ENCODE peak calls at places on chromosomes 3 and 15, in five cellular contexts. One of them, this sample, is unnamed.

GRCh38 chr3:189710620-189711388 is 79.6 kb downstream of the TP63 start:
- DNase-seq in IMR-90: peak; percentile 99
- DNase-seq in GM12865: peak; percentile 82
- DNase-seq in AG09309: peak; percentile 96
- DNase-seq in mammary epithelial cell: peak; percentile 96
- DNase-seq in this sample: no peak

GRCh38 chr3:46412786-46413298 is 5.8 kb downstream of the CCRL2 start:
- DNase-seq in IMR-90: peak; percentile 16
- DNase-seq in GM12865: no peak
- DNase-seq in mammary epithelial cell: no peak
- DNase-seq in AG09309: no peak
- DNase-seq in this sample: no peak

GRCh38 chr15:91407237-91407889 is 307.3 kb downstream of the SV2B start:
- DNase-seq in IMR-90: peak; percentile 46
- DNase-seq in mammary epithelial cell: peak; percentile 79
- DNase-seq in AG09309: no peak
- DNase-seq in GM12865: no peak
- DNase-seq in this sample: no peak

GRCh38 chr3:47482411-47482810 is 6.7 kb upstream of the SCAP start:
- DNase-seq in mammary epithelial cell: no peak
- DNase-seq in AG09309: no peak
- DNase-seq in IMR-90: no peak
- DNase-seq in GM12865: no peak
- DNase-seq in this sample: no peak

GRCh38 chr15:31080618-31081017 is 20.9 kb downstream of the TRPM1 start:
- DNase-seq in mammary epithelial cell: no peak
- DNase-seq in GM12865: no peak
- DNase-seq in IMR-90: no peak
- DNase-seq in AG09309: no peak
- DNase-seq in this sample: no peak

GRCh38 chr15:55630921-55631320 is 42.8 kb upstream of the PYGO1 start:
- DNase-seq in AG09309: no peak
- DNase-seq in GM12865: no peak
- DNase-seq in IMR-90: no peak
- DNase-seq in mammary epithelial cell: no peak
- DNase-seq in this sample: no peak

GRCh38 chr3:87307805-87308204 is 31.4 kb upstream of the POU1F1 start:
- DNase-seq in mammary epithelial cell: peak; percentile 22
- DNase-seq in AG09309: no peak
- DNase-seq in IMR-90: no peak
- DNase-seq in GM12865: no peak
- DNase-seq in this sample: no peak

GRCh38 chr15:65856821-65857455 is 12.4 kb upstream of the RAB11A start:
- DNase-seq in GM12865: peak; percentile 80
- DNase-seq in IMR-90: peak; percentile 53
- DNase-seq in mammary epithelial cell: peak; percentile 37
- DNase-seq in AG09309: no peak
- DNase-seq in this sample: peak; percentile 65

GRCh38 chr3:193345431-193345830 is 33.1 kb downstream of the ATP13A5 start:
- DNase-seq in GM12865: no peak
- DNase-seq in AG09309: no peak
- DNase-seq in mammary epithelial cell: no peak
- DNase-seq in IMR-90: no peak
- DNase-seq in this sample: no peak

GRCh38 chr15:52540374-52541012 is 11.8 kb upstream of the MYO5A start:
- DNase-seq in mammary epithelial cell: no peak
- DNase-seq in AG09309: no peak
- DNase-seq in IMR-90: no peak
- DNase-seq in GM12865: no peak
- DNase-seq in this sample: no peak

GRCh38 chr3:153066983-153067382 is 95.0 kb upstream of the RAP2B start:
- DNase-seq in GM12865: no peak
- DNase-seq in IMR-90: no peak
- DNase-seq in mammary epithelial cell: no peak
- DNase-seq in AG09309: no peak
- DNase-seq in this sample: no peak

GRCh38 chr3:104878395-104878794 is 488.3 kb upstream of the ALCAM start:
- DNase-seq in AG09309: no peak
- DNase-seq in IMR-90: peak; percentile 76
- DNase-seq in GM12865: no peak
- DNase-seq in mammary epithelial cell: no peak
- DNase-seq in this sample: no peak

GRCh38 chr3:54510506-54510905 is 388.2 kb downstream of the CACNA2D3 start:
- DNase-seq in mammary epithelial cell: no peak
- DNase-seq in IMR-90: no peak
- DNase-seq in GM12865: no peak
- DNase-seq in AG09309: no peak
- DNase-seq in this sample: no peak

GRCh38 chr3:122392868-122393844 is 9.2 kb downstream of the FAM162A start:
- DNase-seq in GM12865: peak; percentile 65
- DNase-seq in AG09309: no peak
- DNase-seq in mammary epithelial cell: peak; percentile 32
- DNase-seq in IMR-90: peak; percentile 66
- DNase-seq in this sample: no peak

GRCh38 chr3:142168514-142168913 is 19.2 kb upstream of the TFDP2 start:
- DNase-seq in IMR-90: no peak
- DNase-seq in GM12865: no peak
- DNase-seq in AG09309: no peak
- DNase-seq in mammary epithelial cell: no peak
- DNase-seq in this sample: no peak

GRCh38 chr3:105199217-105199616 is 167.5 kb upstream of the ALCAM start:
- DNase-seq in mammary epithelial cell: no peak
- DNase-seq in AG09309: no peak
- DNase-seq in GM12865: no peak
- DNase-seq in IMR-90: no peak
- DNase-seq in this sample: no peak

GRCh38 chr15:28975766-28976179 is 90.0 kb downstream of the APBA2 start:
- DNase-seq in mammary epithelial cell: peak; percentile 48
- DNase-seq in IMR-90: peak; percentile 55
- DNase-seq in AG09309: peak; percentile 5
- DNase-seq in GM12865: peak; percentile 56
- DNase-seq in this sample: no peak

DNA sequence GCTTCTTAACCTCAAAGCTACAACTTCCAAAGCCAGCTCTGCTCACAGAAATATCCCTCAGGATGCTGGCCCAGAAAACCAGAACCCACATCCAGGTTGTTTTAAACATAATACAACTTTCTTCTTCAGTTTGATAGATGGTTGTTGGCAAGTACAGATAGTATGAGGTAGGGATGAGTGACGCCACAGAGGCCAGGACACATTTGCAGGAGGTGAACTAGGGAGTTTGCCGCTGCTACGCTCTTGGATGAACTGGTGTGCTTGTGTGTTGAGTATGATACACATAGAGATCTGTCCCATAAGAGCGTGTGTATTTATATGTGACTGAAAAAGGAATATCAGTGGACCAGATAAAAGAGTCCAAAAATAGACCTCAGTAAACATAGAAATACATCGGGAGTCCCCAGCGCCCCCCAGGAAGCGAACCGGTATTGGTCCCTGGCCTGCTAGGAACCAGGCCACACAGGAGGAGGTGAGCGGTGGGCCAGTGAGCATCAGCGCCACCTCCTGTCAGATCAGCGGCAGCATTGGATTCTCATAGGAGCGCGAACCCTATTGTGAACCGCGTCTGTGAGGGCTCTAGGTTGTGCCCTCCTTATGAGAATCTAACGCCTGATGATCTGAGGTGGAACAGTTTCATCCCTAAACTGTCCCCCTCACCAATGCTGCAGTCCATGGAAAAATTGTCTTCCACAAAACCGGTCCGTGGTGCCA is 98.0 kb downstream of the LRRK1 start:
- DNase-seq in mammary epithelial cell: no peak
- DNase-seq in AG09309: no peak
- DNase-seq in GM12865: no peak
- DNase-seq in IMR-90: peak; percentile 6
- DNase-seq in this sample: peak; percentile 28
- TF ChIP-seq CTCF in mammary epithelial cell: no peak
- TF ChIP-seq CTCF in AG09309: peak; percentile 19
- TF ChIP-seq CTCF in GM12865: no peak
- TF ChIP-seq CTCF in IMR-90: peak; percentile 25
- TF ChIP-seq CTCF in this sample: peak; percentile 20

DNA sequence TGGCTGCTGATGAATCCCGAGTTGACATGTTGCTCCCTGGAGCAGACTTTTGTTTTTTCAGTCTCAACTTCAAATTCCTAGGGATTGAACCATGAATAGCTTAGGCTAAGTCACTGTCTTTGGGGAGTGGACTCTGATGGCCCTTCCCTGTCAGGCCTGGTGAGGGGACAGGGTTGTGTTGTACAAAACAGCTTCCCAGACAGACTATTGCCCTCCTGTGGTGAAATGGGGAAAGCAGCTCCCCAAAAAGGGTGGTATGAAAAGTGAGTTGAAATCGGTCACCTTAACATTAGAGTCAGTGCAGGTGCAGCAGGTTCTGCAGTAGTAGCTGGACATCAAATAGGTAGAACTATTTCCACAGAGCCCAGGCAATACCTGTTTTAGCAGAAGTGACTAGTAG is 775.6 kb downstream of the ROBO2 start:
- DNase-seq in IMR-90: no peak
- DNase-seq in GM12865: no peak
- DNase-seq in AG09309: no peak
- DNase-seq in mammary epithelial cell: no peak
- DNase-seq in this sample: no peak
- TF ChIP-seq CTCF in IMR-90: peak; percentile 4
- TF ChIP-seq CTCF in GM12865: no peak
- TF ChIP-seq CTCF in AG09309: peak; percentile 44
- TF ChIP-seq CTCF in mammary epithelial cell: peak; percentile 51
- TF ChIP-seq CTCF in this sample: no peak

GRCh38 chr15:42723068-42723467 is 13.9 kb downstream of the CDAN1 start:
- DNase-seq in AG09309: no peak
- DNase-seq in GM12865: no peak
- DNase-seq in mammary epithelial cell: no peak
- DNase-seq in IMR-90: no peak
- DNase-seq in this sample: no peak
- TF ChIP-seq CTCF in AG09309: peak; percentile 7
- TF ChIP-seq CTCF in GM12865: no peak
- TF ChIP-seq CTCF in mammary epithelial cell: peak; percentile 50
- TF ChIP-seq CTCF in IMR-90: peak; percentile 9
- TF ChIP-seq CTCF in this sample: no peak

GRCh38 chr3:179837374-179837773 is 184.5 kb downstream of the USP13 start:
- DNase-seq in AG09309: no peak
- DNase-seq in GM12865: no peak
- DNase-seq in IMR-90: peak; percentile 24
- DNase-seq in mammary epithelial cell: peak; percentile 6
- DNase-seq in this sample: no peak
- TF ChIP-seq CTCF in AG09309: no peak
- TF ChIP-seq CTCF in GM12865: no peak
- TF ChIP-seq CTCF in IMR-90: peak; percentile 6
- TF ChIP-seq CTCF in mammary epithelial cell: no peak
- TF ChIP-seq CTCF in this sample: no peak

GRCh38 chr15:81174759-81175327 is 21.8 kb upstream of the IL16 start:
- DNase-seq in IMR-90: no peak
- DNase-seq in mammary epithelial cell: no peak
- DNase-seq in AG09309: no peak
- DNase-seq in GM12865: no peak
- DNase-seq in this sample: no peak
- TF ChIP-seq CTCF in IMR-90: peak; percentile 7
- TF ChIP-seq CTCF in mammary epithelial cell: no peak
- TF ChIP-seq CTCF in AG09309: peak; percentile 2
- TF ChIP-seq CTCF in GM12865: no peak
- TF ChIP-seq CTCF in this sample: no peak

GRCh38 chr3:123412076-123412475 is 36.8 kb downstream of the ADCY5 start:
- DNase-seq in AG09309: no peak
- DNase-seq in GM12865: no peak
- DNase-seq in IMR-90: no peak
- DNase-seq in mammary epithelial cell: no peak
- DNase-seq in this sample: no peak
- TF ChIP-seq CTCF in AG09309: no peak
- TF ChIP-seq CTCF in GM12865: no peak
- TF ChIP-seq CTCF in IMR-90: no peak
- TF ChIP-seq CTCF in mammary epithelial cell: peak; percentile 11
- TF ChIP-seq CTCF in this sample: no peak

DNA sequence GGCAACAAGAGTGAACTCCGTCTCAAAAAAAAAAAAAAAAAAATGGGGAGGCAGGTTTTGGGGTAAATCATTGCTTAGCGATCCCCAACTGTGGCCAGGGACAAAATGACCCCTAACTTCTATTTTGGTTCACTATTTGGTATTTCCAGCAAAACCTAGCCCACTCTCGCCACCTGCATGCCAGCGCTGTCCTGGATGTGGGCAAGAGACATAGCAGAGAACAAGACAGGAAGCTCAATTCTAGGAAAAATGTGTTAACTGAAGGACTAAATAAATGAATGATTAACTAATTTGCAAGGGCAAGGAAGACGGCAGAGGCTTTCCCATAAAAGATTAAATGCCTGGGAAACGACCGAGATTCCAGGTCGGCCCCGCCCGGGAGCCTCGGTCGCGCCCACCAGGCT is 425 bp downstream of the NICN1 start:
- DNase-seq in IMR-90: no peak
- DNase-seq in mammary epithelial cell: no peak
- DNase-seq in AG09309: no peak
- DNase-seq in GM12865: no peak
- DNase-seq in this sample: no peak
- TF ChIP-seq CTCF in IMR-90: no peak
- TF ChIP-seq CTCF in mammary epithelial cell: no peak
- TF ChIP-seq CTCF in AG09309: no peak
- TF ChIP-seq CTCF in GM12865: peak; percentile 2
- TF ChIP-seq CTCF in this sample: no peak